ENCODE peak calls at places on chromosomes 5 and 9, in five cellular contexts. H is CD4-positive, alpha-beta memory T cell; Z is AG09309; L is HFF-Myc; R is brain microvascular endothelial cell. U is an unnamed sample.

GRCh38 chr5:170297589-170298462 is at the start of gene LCP2:
- DNase-seq in H (peak; percentile 53), Z (no peak), L (no peak), R (no peak), U (no peak)

GRCh38 chr5:133298447-133298846 is 246.6 kb downstream of the HSPA4 start:
- DNase-seq in H (no peak), Z (no peak), L (no peak), R (no peak), U (no peak)

GRCh38 chr5:3899093-3899492 is 303.5 kb downstream of the IRX1 start:
- DNase-seq in H (no peak), Z (no peak), L (no peak), R (no peak), U (no peak)

GRCh38 chr9:105299190-105299854 is 54.9 kb downstream of the SLC44A1 start:
- DNase-seq in H (no peak), Z (peak; percentile 89), L (peak; percentile 42), R (peak; percentile 98), U (no peak)

GRCh38 chr9:19698960-19699359 is 89.9 kb downstream of the SLC24A2 start:
- DNase-seq in H (no peak), Z (no peak), L (no peak), R (no peak), U (no peak)

GRCh38 chr5:68395844-68396523 is 180.4 kb downstream of the PIK3R1 start:
- DNase-seq in H (no peak), Z (no peak), L (no peak), R (no peak), U (no peak)

GRCh38 chr9:132354645-132355355 is at the start of gene SETX:
- DNase-seq in H (peak; percentile 89), Z (peak; percentile 81), L (peak; percentile 79), R (peak; percentile 91), U (peak; percentile 91)

GRCh38 chr5:56561-57290 is 35.2 kb upstream of the PLEKHG4B start:
- DNase-seq in H (no peak), Z (no peak), L (peak; percentile 24), R (peak; percentile 35), U (no peak)

GRCh38 chr5:55223219-55223987 is 3.7 kb downstream of the MCIDAS start:
- DNase-seq in H (no peak), Z (no peak), L (no peak), R (no peak), U (no peak)

DNA sequence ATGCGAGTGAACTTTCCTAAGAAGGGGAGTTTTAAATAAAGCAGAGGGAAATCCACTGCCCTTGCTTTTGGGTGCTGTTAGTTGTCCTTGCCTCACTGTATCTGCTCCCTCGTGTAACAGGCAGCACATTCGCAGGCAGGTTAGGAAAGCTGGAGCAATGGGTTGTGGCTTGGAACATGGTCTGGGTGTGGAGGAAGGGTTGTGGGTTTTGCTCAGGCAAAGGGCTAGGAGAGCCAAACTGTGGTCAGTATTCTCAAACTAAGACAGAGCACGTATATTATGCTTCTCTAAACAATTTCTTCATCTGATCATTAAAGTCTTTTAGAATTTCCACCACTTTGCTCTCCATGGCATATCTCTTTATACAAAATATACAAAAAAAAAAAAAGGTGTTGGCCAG is 135.7 kb downstream of the FANCC start:
- DNase-seq in H (no peak), Z (no peak), L (no peak), R (no peak), U (no peak)
- H3K4me3 ChIP-seq in H (no peak overlapping the region), Z (no peak overlapping the region), L (no peak overlapping the region), R (no peak overlapping the region), U (no peak overlapping the region)

GRCh38 chr9:98251554-98251953 is 3.9 kb downstream of the TBC1D2 start:
- DNase-seq in H (no peak), Z (peak; percentile 41), L (peak; percentile 32), R (peak; percentile 74), U (no peak)
- H3K4me3 ChIP-seq in H (no peak overlapping the region), Z (no peak overlapping the region), L (no peak overlapping the region), R (no peak overlapping the region), U (no peak overlapping the region)

DNA sequence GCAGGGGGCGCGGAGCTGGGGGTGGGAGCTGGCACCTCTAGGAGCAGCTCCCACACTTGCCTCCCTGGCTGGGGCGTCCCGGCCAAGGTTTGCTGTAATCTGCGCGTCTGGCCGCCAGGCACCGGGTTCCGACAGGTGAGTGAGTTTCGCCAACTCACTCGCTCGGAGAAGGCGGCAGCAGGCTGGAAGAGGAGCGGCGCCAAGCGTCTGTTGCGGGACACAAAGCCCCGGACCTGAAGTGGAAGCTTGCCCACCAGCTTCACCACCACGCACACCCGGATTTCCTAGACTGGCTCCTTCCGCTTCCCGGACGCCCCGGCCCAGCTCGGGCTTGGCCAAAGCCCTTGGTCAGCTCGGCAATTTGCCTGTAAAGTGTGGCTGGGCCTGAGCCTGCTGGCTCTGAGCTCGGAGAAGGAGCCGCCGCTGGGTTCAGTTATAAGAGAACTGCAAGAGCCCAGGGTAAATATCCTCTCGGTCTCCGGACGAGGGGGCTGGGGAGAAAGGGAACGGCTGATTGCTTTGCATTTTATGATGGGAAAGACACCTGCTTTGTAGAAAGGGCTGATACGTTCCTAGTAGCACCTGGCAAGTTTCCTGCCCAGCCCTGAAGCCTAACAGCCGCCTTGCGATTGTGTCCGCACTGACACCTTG is 461 bp upstream of the GNA14 start:
- DNase-seq in H (no peak), Z (no peak), L (no peak), R (no peak), U (no peak)
- H3K4me3 ChIP-seq in H (no peak overlapping the region), Z (peak overlapping the region; percentile 43), L (peak overlapping the region; percentile 43), R (peak overlapping the region; percentile 58), U (peak overlapping the region; percentile 55)

DNA sequence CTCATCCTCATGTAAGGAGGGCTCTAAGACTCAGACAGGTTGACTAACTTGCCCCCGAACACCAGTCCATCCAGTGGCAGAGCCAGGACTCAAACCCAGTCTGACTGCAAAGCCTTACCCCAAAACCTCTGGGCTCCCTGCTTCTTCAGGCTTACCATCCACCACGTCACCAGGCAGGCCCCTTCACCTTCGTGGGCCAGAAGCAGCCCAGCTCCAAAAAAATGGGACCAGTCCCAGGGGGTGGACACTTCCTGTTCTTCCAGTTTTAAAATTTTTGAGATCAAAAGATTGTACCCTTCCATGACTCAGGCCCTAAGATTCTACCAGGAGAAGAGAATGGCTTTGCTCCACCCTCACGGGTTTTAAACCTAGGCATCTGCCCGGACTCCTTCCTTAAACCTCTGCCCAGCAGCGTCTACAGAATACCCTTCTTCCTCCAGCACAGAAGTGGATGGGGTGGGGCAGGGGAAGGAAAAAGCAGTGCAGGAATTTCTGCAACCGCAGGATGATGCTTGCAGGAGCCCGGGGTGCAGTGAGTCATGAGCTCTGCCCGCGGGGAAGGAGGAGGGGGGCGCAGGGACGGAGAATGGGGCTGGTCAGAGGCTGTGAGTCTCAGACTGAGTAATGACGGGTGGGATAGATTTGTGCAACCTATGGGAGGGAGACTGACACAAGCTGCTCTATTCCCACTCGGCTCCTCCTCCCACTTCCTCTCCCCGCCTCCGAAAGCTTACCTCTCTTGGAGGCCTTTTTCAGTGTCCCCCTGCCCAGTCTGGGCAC is 50.4 kb upstream of the STXBP1 start:
- DNase-seq in H (no peak), Z (peak; percentile 97), L (peak; percentile 98), R (peak; percentile 98), U (peak; percentile 72)
- H3K4me3 ChIP-seq in H (no peak overlapping the region), Z (no peak overlapping the region), L (peak overlapping the region; percentile 35), R (no peak overlapping the region), U (no peak overlapping the region)

DNA sequence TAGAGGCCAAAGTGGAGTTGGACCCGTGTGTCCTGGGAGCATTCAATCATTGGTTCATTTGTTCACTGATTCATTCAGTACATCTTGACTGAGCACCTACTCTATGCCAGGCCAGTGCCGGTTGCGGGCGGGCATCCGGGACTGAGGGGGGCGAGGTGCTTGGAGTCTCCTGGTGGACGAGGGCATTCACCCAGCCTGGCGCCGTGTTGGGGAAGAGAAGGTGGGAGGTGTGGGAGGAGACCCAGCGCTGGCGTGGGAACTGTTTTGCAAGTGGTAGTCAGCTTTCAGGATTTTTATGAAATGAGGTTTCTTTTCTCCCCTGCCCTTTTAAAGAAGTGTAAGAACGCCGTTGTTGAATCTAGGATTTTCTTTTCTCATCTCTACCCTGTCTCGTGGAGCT is 37.2 kb downstream of the NCS1 start:
- DNase-seq in H (no peak), Z (no peak), L (no peak), R (no peak), U (no peak)
- H3K4me3 ChIP-seq in H (no peak overlapping the region), Z (no peak overlapping the region), L (no peak overlapping the region), R (no peak overlapping the region), U (no peak overlapping the region)